ENCODE peak calls at places on chromosomes 6 and 20, in eight cellular contexts. One of them, this sample, is unnamed.

GRCh38 chr6:25883991-25884390 is 9.9 kb upstream of the SLC17A3 start:
- DNase-seq in psoas muscle: peak; percentile 17
- DNase-seq in GM13976: no peak
- DNase-seq in Panc1: no peak
- DNase-seq in OCI-LY7: no peak
- DNase-seq in cardiac fibroblast: peak; percentile 89
- DNase-seq in glutamatergic neuron: no peak
- DNase-seq in lower leg skin: peak; percentile 14
- DNase-seq in this sample: no peak

GRCh38 chr6:122426597-122426996 is 27.1 kb downstream of the HSF2 start:
- DNase-seq in GM13976: no peak
- DNase-seq in glutamatergic neuron: no peak
- DNase-seq in psoas muscle: no peak
- DNase-seq in lower leg skin: no peak
- DNase-seq in Panc1: no peak
- DNase-seq in OCI-LY7: no peak
- DNase-seq in cardiac fibroblast: no peak
- DNase-seq in this sample: no peak

GRCh38 chr20:2178328-2179232 is 77.0 kb downstream of the STK35 start:
- DNase-seq in glutamatergic neuron: no peak
- DNase-seq in cardiac fibroblast: peak; percentile 45
- DNase-seq in psoas muscle: no peak
- DNase-seq in lower leg skin: no peak
- DNase-seq in GM13976: no peak
- DNase-seq in OCI-LY7: no peak
- DNase-seq in Panc1: no peak
- DNase-seq in this sample: no peak

GRCh38 chr6:132285004-132285780 is 116.1 kb downstream of the MOXD1 start:
- DNase-seq in Panc1: no peak
- DNase-seq in psoas muscle: no peak
- DNase-seq in cardiac fibroblast: no peak
- DNase-seq in OCI-LY7: no peak
- DNase-seq in glutamatergic neuron: no peak
- DNase-seq in GM13976: no peak
- DNase-seq in lower leg skin: no peak
- DNase-seq in this sample: no peak

GRCh38 chr6:2611092-2611491 is 139.6 kb downstream of the MYLK4 start:
- DNase-seq in psoas muscle: no peak
- DNase-seq in cardiac fibroblast: peak; percentile 61
- DNase-seq in lower leg skin: no peak
- DNase-seq in Panc1: no peak
- DNase-seq in GM13976: no peak
- DNase-seq in OCI-LY7: no peak
- DNase-seq in glutamatergic neuron: no peak
- DNase-seq in this sample: no peak

GRCh38 chr6:1475169-1475568 is 85.8 kb downstream of the FOXF2 start:
- DNase-seq in lower leg skin: no peak
- DNase-seq in psoas muscle: no peak
- DNase-seq in glutamatergic neuron: no peak
- DNase-seq in cardiac fibroblast: no peak
- DNase-seq in OCI-LY7: no peak
- DNase-seq in Panc1: no peak
- DNase-seq in GM13976: no peak
- DNase-seq in this sample: no peak

GRCh38 chr6:9139762-9140161 is 704.4 kb upstream of the SLC35B3 start:
- DNase-seq in OCI-LY7: no peak
- DNase-seq in cardiac fibroblast: no peak
- DNase-seq in glutamatergic neuron: no peak
- DNase-seq in psoas muscle: no peak
- DNase-seq in Panc1: peak; percentile 90
- DNase-seq in lower leg skin: no peak
- DNase-seq in GM13976: no peak
- DNase-seq in this sample: no peak

GRCh38 chr6:70669133-70669532 is 1.4 kb downstream of the SMAP1 start:
- DNase-seq in Panc1: no peak
- DNase-seq in GM13976: no peak
- DNase-seq in glutamatergic neuron: no peak
- DNase-seq in psoas muscle: no peak
- DNase-seq in cardiac fibroblast: no peak
- DNase-seq in lower leg skin: no peak
- DNase-seq in OCI-LY7: peak; percentile 8
- DNase-seq in this sample: peak; percentile 21

GRCh38 chr6:153150767-153151440 is 19.8 kb upstream of the RGS17 start:
- DNase-seq in GM13976: no peak
- DNase-seq in OCI-LY7: no peak
- DNase-seq in psoas muscle: no peak
- DNase-seq in Panc1: no peak
- DNase-seq in glutamatergic neuron: no peak
- DNase-seq in cardiac fibroblast: no peak
- DNase-seq in lower leg skin: no peak
- DNase-seq in this sample: no peak

GRCh38 chr6:82589509-82590206 is 226.0 kb downstream of the TPBG start:
- DNase-seq in Panc1: no peak
- DNase-seq in GM13976: peak; percentile 22
- DNase-seq in OCI-LY7: peak; percentile 5
- DNase-seq in glutamatergic neuron: peak; percentile 68
- DNase-seq in cardiac fibroblast: peak; percentile 47
- DNase-seq in lower leg skin: no peak
- DNase-seq in psoas muscle: no peak
- DNase-seq in this sample: no peak

GRCh38 chr6:138885156-138885819 is 89.4 kb downstream of the ECT2L start:
- DNase-seq in OCI-LY7: no peak
- DNase-seq in GM13976: no peak
- DNase-seq in cardiac fibroblast: no peak
- DNase-seq in psoas muscle: no peak
- DNase-seq in glutamatergic neuron: no peak
- DNase-seq in Panc1: no peak
- DNase-seq in lower leg skin: no peak
- DNase-seq in this sample: no peak

GRCh38 chr6:157434349-157435016 is 53.5 kb downstream of the ZDHHC14 start:
- DNase-seq in lower leg skin: no peak
- DNase-seq in Panc1: no peak
- DNase-seq in psoas muscle: peak; percentile 64
- DNase-seq in OCI-LY7: no peak
- DNase-seq in glutamatergic neuron: no peak
- DNase-seq in GM13976: no peak
- DNase-seq in cardiac fibroblast: no peak
- DNase-seq in this sample: no peak

GRCh38 chr20:43243672-43244269 is 54.1 kb upstream of the PTPRT start:
- DNase-seq in cardiac fibroblast: peak; percentile 6
- DNase-seq in psoas muscle: no peak
- DNase-seq in lower leg skin: no peak
- DNase-seq in Panc1: no peak
- DNase-seq in GM13976: no peak
- DNase-seq in glutamatergic neuron: peak; percentile 30
- DNase-seq in OCI-LY7: peak; percentile 14
- DNase-seq in this sample: no peak

GRCh38 chr6:45607818-45608217 is 230.1 kb upstream of the SUPT3H start:
- DNase-seq in cardiac fibroblast: peak; percentile 61
- DNase-seq in psoas muscle: no peak
- DNase-seq in glutamatergic neuron: no peak
- DNase-seq in GM13976: no peak
- DNase-seq in lower leg skin: no peak
- DNase-seq in Panc1: no peak
- DNase-seq in OCI-LY7: no peak
- DNase-seq in this sample: no peak

GRCh38 chr20:18728165-18728866 is 85.3 kb upstream of the SCP2D1 start:
- DNase-seq in Panc1: no peak
- DNase-seq in cardiac fibroblast: no peak
- DNase-seq in OCI-LY7: peak; percentile 79
- DNase-seq in glutamatergic neuron: no peak
- DNase-seq in GM13976: peak; percentile 56
- DNase-seq in psoas muscle: no peak
- DNase-seq in lower leg skin: no peak
- DNase-seq in this sample: peak; percentile 41

GRCh38 chr20:32685541-32686529 is 12.1 kb upstream of the C20orf203 start:
- DNase-seq in psoas muscle: peak; percentile 56
- DNase-seq in lower leg skin: no peak
- DNase-seq in OCI-LY7: no peak
- DNase-seq in Panc1: no peak
- DNase-seq in GM13976: no peak
- DNase-seq in glutamatergic neuron: no peak
- DNase-seq in cardiac fibroblast: peak; percentile 86
- DNase-seq in this sample: no peak

GRCh38 chr6:36874443-36875249 is at the start of gene PPIL1:
- DNase-seq in glutamatergic neuron: peak; percentile 78
- DNase-seq in OCI-LY7: peak; percentile 94
- DNase-seq in GM13976: peak; percentile 91
- DNase-seq in lower leg skin: peak; percentile 73
- DNase-seq in Panc1: peak; percentile 72
- DNase-seq in psoas muscle: peak; percentile 85
- DNase-seq in cardiac fibroblast: peak; percentile 92
- DNase-seq in this sample: peak; percentile 89
- TF ChIP-seq CTCF in glutamatergic neuron: no peak
- TF ChIP-seq CTCF in OCI-LY7: peak; percentile 15
- TF ChIP-seq CTCF in GM13976: no peak
- TF ChIP-seq CTCF in lower leg skin: no peak
- TF ChIP-seq CTCF in Panc1: no peak
- TF ChIP-seq CTCF in psoas muscle: no peak
- TF ChIP-seq CTCF in cardiac fibroblast: no peak
- TF ChIP-seq CTCF in this sample: no peak

GRCh38 chr20:49713779-49714712 is at the start of gene B4GALT5:
- DNase-seq in GM13976: peak; percentile 89
- DNase-seq in OCI-LY7: peak; percentile 93
- DNase-seq in lower leg skin: peak; percentile 30
- DNase-seq in glutamatergic neuron: peak; percentile 91
- DNase-seq in psoas muscle: peak; percentile 76
- DNase-seq in cardiac fibroblast: peak; percentile 86
- DNase-seq in Panc1: peak; percentile 33
- DNase-seq in this sample: peak; percentile 89
- TF ChIP-seq CTCF in GM13976: no peak
- TF ChIP-seq CTCF in OCI-LY7: no peak
- TF ChIP-seq CTCF in lower leg skin: no peak
- TF ChIP-seq CTCF in glutamatergic neuron: no peak
- TF ChIP-seq CTCF in psoas muscle: no peak
- TF ChIP-seq CTCF in cardiac fibroblast: no peak
- TF ChIP-seq CTCF in Panc1: no peak
- TF ChIP-seq CTCF in this sample: no peak

DNA sequence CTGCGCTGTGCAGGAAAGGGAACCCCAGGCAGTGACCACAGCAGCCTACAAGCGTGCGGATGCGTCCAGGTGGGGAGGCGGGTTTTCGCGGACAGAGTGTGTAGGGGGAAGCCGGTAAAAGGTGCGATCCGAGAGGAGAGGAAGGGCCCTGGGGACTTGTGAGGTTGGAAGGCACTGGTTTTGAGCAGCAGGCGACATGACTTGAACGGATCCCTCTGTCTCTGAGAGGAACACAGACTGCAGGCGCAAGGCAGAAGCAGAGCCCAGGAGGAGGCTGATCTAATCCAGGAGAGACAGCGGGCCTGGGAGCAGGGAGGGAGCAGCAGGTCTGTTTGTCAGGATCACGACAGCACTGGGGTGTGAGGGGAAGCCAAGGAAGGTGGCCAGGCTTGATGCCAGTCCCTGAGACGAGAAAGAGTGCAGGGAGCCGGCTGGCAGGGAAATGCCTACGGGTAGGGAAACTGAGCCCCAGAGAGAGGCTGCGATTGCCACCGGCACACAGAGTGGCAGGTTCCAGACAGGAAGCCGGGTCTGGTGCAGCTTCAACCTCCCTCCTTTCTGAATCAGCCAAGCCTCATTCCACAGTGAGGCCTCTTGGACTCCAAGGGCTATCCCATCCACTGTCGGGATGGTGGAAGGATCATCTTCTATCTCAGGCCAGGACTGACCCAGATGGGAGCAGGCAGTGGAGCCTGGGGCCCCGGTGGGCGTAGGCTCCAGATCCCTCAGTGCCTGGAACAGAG is 57.1 kb downstream of the HNF4A start:
- DNase-seq in GM13976: no peak
- DNase-seq in OCI-LY7: no peak
- DNase-seq in glutamatergic neuron: no peak
- DNase-seq in cardiac fibroblast: no peak
- DNase-seq in psoas muscle: no peak
- DNase-seq in lower leg skin: no peak
- DNase-seq in Panc1: no peak
- DNase-seq in this sample: no peak
- TF ChIP-seq CTCF in GM13976: no peak
- TF ChIP-seq CTCF in OCI-LY7: no peak
- TF ChIP-seq CTCF in glutamatergic neuron: no peak
- TF ChIP-seq CTCF in cardiac fibroblast: no peak
- TF ChIP-seq CTCF in psoas muscle: no peak
- TF ChIP-seq CTCF in lower leg skin: no peak
- TF ChIP-seq CTCF in Panc1: no peak
- TF ChIP-seq CTCF in this sample: no peak

GRCh38 chr6:108175592-108176279 is 9.9 kb downstream of the NR2E1 start:
- DNase-seq in Panc1: no peak
- DNase-seq in lower leg skin: no peak
- DNase-seq in OCI-LY7: peak; percentile 6
- DNase-seq in psoas muscle: no peak
- DNase-seq in cardiac fibroblast: no peak
- DNase-seq in GM13976: no peak
- DNase-seq in glutamatergic neuron: no peak
- DNase-seq in this sample: no peak
- TF ChIP-seq CTCF in Panc1: no peak
- TF ChIP-seq CTCF in lower leg skin: no peak
- TF ChIP-seq CTCF in OCI-LY7: peak; percentile 62
- TF ChIP-seq CTCF in psoas muscle: peak; percentile 8
- TF ChIP-seq CTCF in cardiac fibroblast: no peak
- TF ChIP-seq CTCF in GM13976: peak; percentile 18
- TF ChIP-seq CTCF in glutamatergic neuron: peak; percentile 21
- TF ChIP-seq CTCF in this sample: no peak

GRCh38 chr20:38926934-38927616 is 858 bp downstream of the FAM83D start:
- DNase-seq in OCI-LY7: peak; percentile 13
- DNase-seq in glutamatergic neuron: no peak
- DNase-seq in cardiac fibroblast: peak; percentile 51
- DNase-seq in psoas muscle: no peak
- DNase-seq in GM13976: no peak
- DNase-seq in lower leg skin: no peak
- DNase-seq in Panc1: no peak
- DNase-seq in this sample: no peak

GRCh38 chr20:38924718-38925117 is 1.5 kb upstream of the FAM83D start:
- DNase-seq in GM13976: no peak
- DNase-seq in lower leg skin: no peak
- DNase-seq in OCI-LY7: no peak
- DNase-seq in Panc1: no peak
- DNase-seq in cardiac fibroblast: no peak
- DNase-seq in psoas muscle: no peak
- DNase-seq in glutamatergic neuron: no peak
- DNase-seq in this sample: no peak

GRCh38 chr20:38930242-38930569 is 4.0 kb downstream of the FAM83D start:
- DNase-seq in cardiac fibroblast: no peak
- DNase-seq in GM13976: no peak
- DNase-seq in lower leg skin: no peak
- DNase-seq in glutamatergic neuron: no peak
- DNase-seq in psoas muscle: no peak
- DNase-seq in Panc1: no peak
- DNase-seq in OCI-LY7: no peak
- DNase-seq in this sample: no peak

GRCh38 chr20:38927902-38928578 is 1.8 kb downstream of the FAM83D start:
- DNase-seq in GM13976: no peak
- DNase-seq in Panc1: no peak
- DNase-seq in lower leg skin: no peak
- DNase-seq in OCI-LY7: peak; percentile 47
- DNase-seq in glutamatergic neuron: no peak
- DNase-seq in psoas muscle: no peak
- DNase-seq in cardiac fibroblast: no peak
- DNase-seq in this sample: no peak

GRCh38 chr20:38926142-38926933 is at the start of gene FAM83D:
- DNase-seq in lower leg skin: peak; percentile 87
- DNase-seq in Panc1: peak; percentile 92
- DNase-seq in psoas muscle: peak; percentile 89
- DNase-seq in glutamatergic neuron: peak; percentile 97
- DNase-seq in cardiac fibroblast: peak; percentile 99
- DNase-seq in OCI-LY7: peak; percentile 99
- DNase-seq in GM13976: peak; percentile 100
- DNase-seq in this sample: peak; percentile 100
- TF ChIP-seq CTCF in lower leg skin: no peak
- TF ChIP-seq CTCF in Panc1: no peak
- TF ChIP-seq CTCF in psoas muscle: no peak
- TF ChIP-seq CTCF in glutamatergic neuron: peak; percentile 0
- TF ChIP-seq CTCF in cardiac fibroblast: no peak
- TF ChIP-seq CTCF in OCI-LY7: no peak
- TF ChIP-seq CTCF in GM13976: no peak
- TF ChIP-seq CTCF in this sample: no peak